ENCODE peak calls at places on chromosome 22, in seven cellular contexts. M is breast epithelium, Q is H1, K is RCC 7860, Z is PC-3, U is AG04449, D is left cardiac atrium. J is an unnamed sample.

GRCh38 chr22:36409911-36410756 is 22.4 kb upstream of the MYH9 start:
- DNase-seq in M (peak; percentile 94), Q (peak; percentile 90), K (no peak), Z (peak; percentile 97), U (no peak), D (peak; percentile 86), J (peak; percentile 85)

GRCh38 chr22:41021039-41021654 is 70.0 kb downstream of the RBX1 start:
- DNase-seq in M (no peak), Q (peak; percentile 59), K (no peak), Z (no peak), U (no peak), D (peak; percentile 23), J (peak; percentile 86)

GRCh38 chr22:36398602-36399472 is 11.1 kb upstream of the MYH9 start:
- DNase-seq in M (no peak), Q (no peak), K (peak; percentile 91), Z (peak; percentile 58), U (no peak), D (no peak), J (no peak)

GRCh38 chr22:49101873-49102272 is 725.8 kb downstream of the BRD1 start:
- DNase-seq in M (peak; percentile 12), Q (no peak), K (no peak), Z (no peak), U (no peak), D (no peak), J (no peak)

GRCh38 chr22:23833017-23833795 is 5.6 kb downstream of the DERL3 start:
- DNase-seq in M (no peak), Q (no peak), K (no peak), Z (no peak), U (no peak), D (peak; percentile 24), J (no peak)

GRCh38 chr22:31569126-31569525 is 72.8 kb downstream of the SFI1 start:
- DNase-seq in M (no peak), Q (no peak), K (no peak), Z (no peak), U (no peak), D (no peak), J (no peak)

GRCh38 chr22:22554324-22555284 is 4.5 kb downstream of the PRAME start:
- DNase-seq in M (no peak), Q (no peak), K (no peak), Z (no peak), U (no peak), D (no peak), J (no peak)

GRCh38 chr22:35540600-35541253 is at the start of gene RASD2:
- DNase-seq in M (no peak), Q (peak; percentile 84), K (peak; percentile 37), Z (peak; percentile 20), U (no peak), D (peak; percentile 53), J (no peak)

GRCh38 chr22:33577862-33578411 is 342.3 kb downstream of the LARGE1 start:
- DNase-seq in M (no peak), Q (no peak), K (peak; percentile 51), Z (no peak), U (no peak), D (no peak), J (no peak)

GRCh38 chr22:29043906-29044575 is 17.6 kb downstream of the C22orf31 start:
- DNase-seq in M (no peak), Q (no peak), K (peak; percentile 36), Z (peak; percentile 51), U (no peak), D (no peak), J (no peak)

GRCh38 chr22:41528938-41529561 is 15.2 kb downstream of the POLR3H start:
- DNase-seq in M (no peak), Q (no peak), K (no peak), Z (no peak), U (no peak), D (no peak), J (no peak)

GRCh38 chr22:32810241-32811133 is 9.0 kb downstream of the TIMP3 start:
- DNase-seq in M (no peak), Q (no peak), K (no peak), Z (peak; percentile 1), U (no peak), D (no peak), J (no peak)

GRCh38 chr22:48279465-48279765 is 1517.0 kb downstream of the TBC1D22A start:
- DNase-seq in M (no peak), Q (no peak), K (no peak), Z (no peak), U (no peak), D (no peak), J (no peak)

GRCh38 chr22:42379961-42380537 is 52.2 kb downstream of the NFAM1 start:
- DNase-seq in M (no peak), Q (no peak), K (no peak), Z (no peak), U (no peak), D (no peak), J (no peak)

GRCh38 chr22:38267086-38267485 is 5.7 kb downstream of the TMEM184B start:
- DNase-seq in M (no peak), Q (no peak), K (no peak), Z (no peak), U (no peak), D (peak; percentile 74), J (no peak)

GRCh38 chr22:50508897-50509296 is 873 bp downstream of the NCAPH2 start:
- DNase-seq in M (no peak), Q (no peak), K (no peak), Z (no peak), U (no peak), D (no peak), J (no peak)

GRCh38 chr22:44618400-44618799 is 83.6 kb upstream of the PRR5 start:
- DNase-seq in M (no peak), Q (no peak), K (no peak), Z (no peak), U (no peak), D (no peak), J (no peak)

GRCh38 chr22:19986011-19986409 is 30.6 kb downstream of the ARVCF start:
- DNase-seq in M (no peak), Q (no peak), K (no peak), Z (no peak), U (no peak), D (no peak), J (no peak)

GRCh38 chr22:40855960-40856512 is 403 bp downstream of the ST13 start:
- DNase-seq in M (no peak), Q (no peak), K (peak; percentile 8), Z (no peak), U (no peak), D (peak; percentile 47), J (no peak)

GRCh38 chr22:44707752-44708151 is 5.7 kb downstream of the PRR5 start:
- DNase-seq in M (no peak), Q (no peak), K (peak; percentile 52), Z (peak; percentile 49), U (no peak), D (no peak), J (no peak)

GRCh38 chr22:32695451-32695891 is 106.0 kb upstream of the TIMP3 start:
- DNase-seq in M (no peak), Q (no peak), K (peak; percentile 85), Z (peak; percentile 50), U (peak; percentile 61), D (no peak), J (no peak)

GRCh38 chr22:24588370-24588755 is 4.5 kb downstream of the LRRC75B start:
- DNase-seq in M (peak; percentile 74), Q (no peak), K (no peak), Z (peak; percentile 22), U (no peak), D (no peak), J (no peak)